ENCODE peak calls at places on chromosomes 6 and 20, in seven cellular contexts. J, H, W, F, M, I and Y are unnamed samples.

GRCh38 chr6:138308728-138309110 is 69.0 kb upstream of the SMIM28 start:
- DNase-seq in J (no peak), H (no peak), W (no peak), F (no peak), M (no peak), I (no peak), Y (no peak)

GRCh38 chr6:149860834-149861602 is 3.1 kb downstream of the LRP11 start:
- DNase-seq in J (no peak), H (no peak), W (no peak), F (no peak), M (no peak), I (no peak), Y (peak; percentile 44)

GRCh38 chr6:24949020-24949569 is 13.3 kb upstream of the RIPOR2 start:
- DNase-seq in J (no peak), H (no peak), W (no peak), F (no peak), M (no peak), I (no peak), Y (no peak)

GRCh38 chr20:21702553-21703467 is 2.7 kb upstream of the PAX1 start:
- DNase-seq in J (peak; percentile 3), H (peak; percentile 90), W (peak; percentile 98), F (peak; percentile 86), M (peak; percentile 91), I (peak; percentile 50), Y (peak; percentile 11)

GRCh38 chr6:119148102-119148824 is 69.8 kb upstream of the FAM184A start:
- DNase-seq in J (peak; percentile 83), H (peak; percentile 84), W (peak; percentile 47), F (peak; percentile 47), M (peak; percentile 33), I (peak; percentile 88), Y (peak; percentile 81)

GRCh38 chr20:32527447-32528055 is 57.6 kb downstream of the NOL4L start:
- DNase-seq in J (no peak), H (no peak), W (no peak), F (no peak), M (no peak), I (no peak), Y (no peak)

GRCh38 chr20:49657118-49657901 is 56.4 kb downstream of the B4GALT5 start:
- DNase-seq in J (peak; percentile 84), H (no peak), W (no peak), F (no peak), M (no peak), I (no peak), Y (no peak)

GRCh38 chr6:156809034-156809433 is 31.9 kb downstream of the ARID1B start:
- DNase-seq in J (peak; percentile 55), H (no peak), W (no peak), F (no peak), M (no peak), I (peak; percentile 26), Y (peak; percentile 64)

GRCh38 chr6:83884523-83884922 is 25.0 kb downstream of the CYB5R4 start:
- DNase-seq in J (peak; percentile 58), H (peak; percentile 38), W (no peak), F (peak; percentile 21), M (no peak), I (peak; percentile 80), Y (peak; percentile 55)

GRCh38 chr20:25532971-25533391 is 52.4 kb downstream of the NINL start:
- DNase-seq in J (no peak), H (no peak), W (no peak), F (no peak), M (no peak), I (no peak), Y (no peak)

GRCh38 chr6:137451926-137452325 is 42.3 kb downstream of the OLIG3 start:
- DNase-seq in J (peak; percentile 87), H (no peak), W (no peak), F (no peak), M (no peak), I (no peak), Y (no peak)

GRCh38 chr20:10483691-10484090 is 48.6 kb downstream of the SLX4IP start:
- DNase-seq in J (no peak), H (no peak), W (no peak), F (no peak), M (no peak), I (no peak), Y (no peak)

GRCh38 chr20:62952373-62953166 is at the start of gene SLC17A9:
- DNase-seq in J (peak; percentile 12), H (peak; percentile 87), W (peak; percentile 84), F (no peak), M (peak; percentile 87), I (peak; percentile 35), Y (peak; percentile 74)

GRCh38 chr6:79941489-79942151 is 5.7 kb downstream of the ELOVL4 start:
- DNase-seq in J (no peak), H (peak; percentile 35), W (no peak), F (no peak), M (no peak), I (no peak), Y (peak; percentile 17)

GRCh38 chr20:34232494-34233087 is 8.6 kb upstream of the ASIP start:
- DNase-seq in J (no peak), H (no peak), W (no peak), F (no peak), M (no peak), I (no peak), Y (no peak)

GRCh38 chr6:81996414-81996813 is 243.9 kb upstream of the TENT5A start:
- DNase-seq in J (peak; percentile 85), H (no peak), W (no peak), F (no peak), M (no peak), I (peak; percentile 68), Y (peak; percentile 68)

GRCh38 chr6:36755435-36756348 is 58.1 kb downstream of the RAB44 start:
- DNase-seq in J (peak; percentile 72), H (no peak), W (no peak), F (no peak), M (no peak), I (peak; percentile 57), Y (peak; percentile 64)

GRCh38 chr6:158709809-158710208 is 60.0 kb downstream of the SYTL3 start:
- DNase-seq in J (no peak), H (no peak), W (no peak), F (no peak), M (no peak), I (no peak), Y (no peak)

GRCh38 chr6:142400495-142400894 is 98.7 kb downstream of the ADGRG6 start:
- DNase-seq in J (peak; percentile 79), H (peak; percentile 66), W (no peak), F (no peak), M (no peak), I (peak; percentile 13), Y (peak; percentile 79)

GRCh38 chr6:137799950-137800568 is 67.0 kb upstream of the TNFAIP3 start:
- DNase-seq in J (peak; percentile 67), H (peak; percentile 68), W (no peak), F (no peak), M (peak; percentile 39), I (peak; percentile 81), Y (peak; percentile 56)

GRCh38 chr6:46104209-46104608 is 25.6 kb upstream of the ENPP4 start:
- DNase-seq in J (no peak), H (no peak), W (no peak), F (no peak), M (no peak), I (no peak), Y (no peak)

GRCh38 chr6:64890609-64891008 is 816.4 kb downstream of the EYS start:
- DNase-seq in J (peak; percentile 47), H (no peak), W (no peak), F (no peak), M (no peak), I (no peak), Y (no peak)

GRCh38 chr6:169074551-169074950 is 179.1 kb downstream of the THBS2 start:
- DNase-seq in J (peak; percentile 47), H (no peak), W (no peak), F (no peak), M (no peak), I (no peak), Y (no peak)

DNA sequence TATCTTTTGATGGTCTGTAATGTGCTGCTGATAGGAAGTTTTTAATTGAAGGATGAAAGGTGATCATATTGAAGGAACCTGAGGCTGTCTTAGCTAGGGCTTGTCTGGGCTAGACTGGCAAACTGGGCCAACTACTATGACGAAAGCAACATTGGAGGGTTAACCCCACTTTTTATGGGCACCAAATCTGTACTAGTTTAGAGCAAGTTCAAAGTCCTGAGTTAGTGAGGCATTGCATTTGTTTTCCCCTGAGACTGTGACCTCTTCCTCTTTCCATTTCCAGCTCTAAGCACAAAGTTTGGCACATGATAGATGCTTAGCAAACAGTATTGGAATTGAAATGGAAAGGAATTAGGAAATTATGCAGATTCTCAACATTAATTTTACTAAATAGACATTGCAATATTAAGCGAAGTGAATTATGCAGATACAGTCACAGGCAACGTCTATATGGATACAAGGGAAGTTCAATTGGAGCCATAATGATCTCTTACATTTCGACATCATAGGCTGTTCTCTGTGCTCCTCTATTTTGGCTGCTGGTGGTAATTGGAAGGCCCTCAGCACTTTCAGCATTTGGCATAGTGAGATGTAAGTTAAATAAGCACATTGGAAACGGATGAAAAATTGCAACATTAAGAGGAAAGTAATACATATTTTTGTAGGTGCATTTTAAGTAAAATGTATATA is 22.2 kb downstream of the CEP57L1 start:
- DNase-seq in J (no peak), H (no peak), W (no peak), F (no peak), M (no peak), I (no peak), Y (no peak)
- H3K18ac ChIP-seq in J (no peak overlapping the region), H (no peak overlapping the region), W (no peak overlapping the region), F (no peak overlapping the region), M (no peak overlapping the region), I (no peak overlapping the region), Y (no peak overlapping the region)

GRCh38 chr20:35312348-35312747 is 20.1 kb upstream of the FAM83C start:
- DNase-seq in J (peak; percentile 96), H (peak; percentile 86), W (no peak), F (no peak), M (no peak), I (no peak), Y (peak; percentile 87)
- H3K23ac ChIP-seq in J (peak overlapping the region; percentile 30), H (no peak overlapping the region), W (no peak overlapping the region), F (no peak overlapping the region), M (no peak overlapping the region), I (no peak overlapping the region), Y (no peak overlapping the region)

DNA sequence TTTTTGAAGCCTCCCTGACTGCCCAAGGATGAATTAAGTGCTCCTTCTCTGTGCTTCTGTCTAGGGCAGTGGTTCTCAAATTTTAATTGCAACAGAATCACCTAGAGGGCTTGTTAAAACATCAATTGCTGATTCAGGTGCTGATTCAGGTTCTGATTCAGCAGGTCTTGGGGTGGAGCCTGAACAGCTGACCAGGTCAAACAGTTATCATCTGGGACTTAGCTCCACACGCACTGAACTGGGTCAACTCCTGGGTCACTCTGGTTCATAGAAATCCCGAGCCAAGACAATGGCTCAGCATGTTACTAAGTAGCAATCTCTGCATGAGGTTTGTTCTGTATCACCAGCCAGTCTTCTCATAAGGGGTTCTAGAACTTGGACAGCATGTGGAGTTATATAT is 192.3 kb downstream of the GJA1 start:
- DNase-seq in J (no peak), H (no peak), W (no peak), F (no peak), M (no peak), I (no peak), Y (no peak)
- H3K18ac ChIP-seq in J (no peak overlapping the region), H (no peak overlapping the region), W (no peak overlapping the region), F (no peak overlapping the region), M (no peak overlapping the region), I (no peak overlapping the region), Y (no peak overlapping the region)

DNA sequence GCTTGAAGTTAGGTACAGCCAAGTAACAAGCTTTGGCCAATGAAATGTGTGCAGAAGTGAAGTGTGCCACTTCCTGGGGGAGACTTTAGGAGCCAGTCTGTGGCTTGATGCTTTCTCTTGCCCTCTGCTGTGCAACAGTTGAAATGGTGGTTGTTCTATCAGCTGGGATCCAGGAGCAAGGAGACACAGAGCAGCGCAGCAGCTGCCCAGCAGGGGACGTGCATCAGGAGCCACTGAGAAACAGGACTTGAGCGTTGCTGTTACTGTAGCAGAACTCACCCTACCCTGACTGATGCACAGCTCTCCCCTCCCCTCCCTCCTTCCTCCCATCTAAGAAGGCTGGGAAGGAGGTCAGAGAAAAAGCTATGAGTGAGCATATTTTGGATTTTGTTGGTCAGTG is 18.9 kb upstream of the CCN5 start:
- DNase-seq in J (no peak), H (peak; percentile 57), W (no peak), F (no peak), M (no peak), I (no peak), Y (no peak)
- H3K23ac ChIP-seq in J (peak overlapping the region; percentile 49), H (no peak overlapping the region), W (no peak overlapping the region), F (no peak overlapping the region), M (no peak overlapping the region), I (no peak overlapping the region), Y (no peak overlapping the region)